ENCODE peak calls at places on chromosomes 5 and 9, in ten cellular contexts. H is GM12865, E is testis, D is fibroblast of lung, C is Peyer's patch, V is cardiac muscle cell, U is cardiac fibroblast, Z is neural progenitor cell, Y is DND-41, I is transverse colon. W is an unnamed sample.

GRCh38 chr9:99118782-99119466 is 14.0 kb downstream of the TGFBR1 start:
- DNase-seq in U (no peak), Y (peak; percentile 79), H (peak; percentile 80), V (no peak), D (no peak), C (no peak), Z (no peak), I (peak; percentile 33), E (no peak), W (no peak)

GRCh38 chr5:125410501-125411162 is 664.2 kb upstream of the ZNF608 start:
- DNase-seq in Z (no peak), D (peak; percentile 90), E (no peak), H (peak; percentile 18), Y (no peak), C (no peak), I (no peak), U (peak; percentile 70), V (peak; percentile 59), W (no peak)

GRCh38 chr5:95858661-95859326 is 36.3 kb upstream of the GLRX start:
- DNase-seq in D (peak; percentile 99), C (peak; percentile 92), E (peak; percentile 92), V (peak; percentile 98), I (peak; percentile 89), Y (peak; percentile 92), Z (peak; percentile 97), U (peak; percentile 98), H (peak; percentile 93), W (no peak)

GRCh38 chr9:129445794-129446306 is 175.1 kb downstream of the C9orf50 start:
- DNase-seq in D (no peak), H (no peak), U (no peak), C (no peak), V (no peak), Y (no peak), Z (no peak), E (no peak), I (no peak), W (no peak)

GRCh38 chr5:146399446-146399845 is 47.7 kb upstream of the TCERG1 start:
- DNase-seq in H (no peak), Z (no peak), I (no peak), V (no peak), C (no peak), E (no peak), D (peak; percentile 50), Y (no peak), U (no peak), W (no peak)

GRCh38 chr5:17114715-17115599 is 102.5 kb upstream of the BASP1 start:
- DNase-seq in I (no peak), Y (no peak), Z (no peak), H (no peak), U (no peak), E (no peak), C (no peak), D (no peak), V (no peak), W (no peak)

GRCh38 chr5:167573274-167574127 is 717.9 kb upstream of the WWC1 start:
- DNase-seq in U (peak; percentile 47), E (peak; percentile 45), Z (peak; percentile 91), D (peak; percentile 89), I (no peak), H (no peak), V (peak; percentile 60), C (no peak), Y (no peak), W (no peak)

GRCh38 chr9:5493597-5494511 is 16.5 kb upstream of the PDCD1LG2 start:
- DNase-seq in Y (no peak), U (peak; percentile 81), I (peak; percentile 29), V (peak; percentile 78), D (peak; percentile 89), E (peak; percentile 32), H (peak; percentile 95), C (no peak), Z (no peak), W (no peak)

GRCh38 chr9:136225366-136225747 is 20.3 kb downstream of the QSOX2 start:
- DNase-seq in E (no peak), I (peak; percentile 54), V (no peak), Y (no peak), D (no peak), C (no peak), U (no peak), H (peak; percentile 76), Z (no peak), W (no peak)

GRCh38 chr5:6195711-6196358 is 182.5 kb downstream of the MED10 start:
- DNase-seq in V (no peak), E (no peak), Z (no peak), U (no peak), D (no peak), C (no peak), I (no peak), Y (no peak), H (no peak), W (peak; percentile 52)

GRCh38 chr5:154397652-154398406 is 48.0 kb upstream of the SAP30L start:
- DNase-seq in C (peak; percentile 73), I (peak; percentile 71), Y (no peak), U (no peak), Z (no peak), V (no peak), D (no peak), E (no peak), H (no peak), W (no peak)

DNA sequence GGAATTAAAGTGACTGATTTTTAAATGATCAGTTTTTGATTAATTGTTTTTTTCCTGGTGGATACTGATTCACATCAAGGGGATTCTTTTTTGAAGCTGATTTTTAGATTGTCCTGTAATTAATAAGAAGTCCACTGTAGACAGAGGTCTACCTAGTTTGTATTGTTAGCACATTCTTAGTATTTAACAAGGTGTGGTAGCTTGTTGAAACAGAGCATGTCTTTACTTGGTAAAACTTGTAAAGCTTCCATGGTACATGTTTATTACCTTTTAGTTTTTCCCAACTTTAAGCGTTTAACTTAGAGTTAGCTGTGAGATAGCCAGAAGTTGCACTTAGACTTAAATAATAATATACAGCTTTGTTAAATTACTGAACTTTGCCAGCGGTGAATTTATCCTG is 1.5 kb downstream of the BTF3 start:
- DNase-seq in Y (no peak), I (no peak), Z (no peak), U (no peak), C (no peak), D (no peak), V (no peak), H (no peak), E (no peak), W (no peak)
- H3K4me3 ChIP-seq in Y (peak overlapping the region; percentile 72), I (no peak overlapping the region), Z (peak overlapping the region; percentile 84), U (peak overlapping the region; percentile 89), C (peak overlapping the region; percentile 81), D (peak overlapping the region; percentile 97), V (peak overlapping the region; percentile 60), H (peak overlapping the region; percentile 79), E (peak overlapping the region; percentile 95), W (peak overlapping the region; percentile 91)

DNA sequence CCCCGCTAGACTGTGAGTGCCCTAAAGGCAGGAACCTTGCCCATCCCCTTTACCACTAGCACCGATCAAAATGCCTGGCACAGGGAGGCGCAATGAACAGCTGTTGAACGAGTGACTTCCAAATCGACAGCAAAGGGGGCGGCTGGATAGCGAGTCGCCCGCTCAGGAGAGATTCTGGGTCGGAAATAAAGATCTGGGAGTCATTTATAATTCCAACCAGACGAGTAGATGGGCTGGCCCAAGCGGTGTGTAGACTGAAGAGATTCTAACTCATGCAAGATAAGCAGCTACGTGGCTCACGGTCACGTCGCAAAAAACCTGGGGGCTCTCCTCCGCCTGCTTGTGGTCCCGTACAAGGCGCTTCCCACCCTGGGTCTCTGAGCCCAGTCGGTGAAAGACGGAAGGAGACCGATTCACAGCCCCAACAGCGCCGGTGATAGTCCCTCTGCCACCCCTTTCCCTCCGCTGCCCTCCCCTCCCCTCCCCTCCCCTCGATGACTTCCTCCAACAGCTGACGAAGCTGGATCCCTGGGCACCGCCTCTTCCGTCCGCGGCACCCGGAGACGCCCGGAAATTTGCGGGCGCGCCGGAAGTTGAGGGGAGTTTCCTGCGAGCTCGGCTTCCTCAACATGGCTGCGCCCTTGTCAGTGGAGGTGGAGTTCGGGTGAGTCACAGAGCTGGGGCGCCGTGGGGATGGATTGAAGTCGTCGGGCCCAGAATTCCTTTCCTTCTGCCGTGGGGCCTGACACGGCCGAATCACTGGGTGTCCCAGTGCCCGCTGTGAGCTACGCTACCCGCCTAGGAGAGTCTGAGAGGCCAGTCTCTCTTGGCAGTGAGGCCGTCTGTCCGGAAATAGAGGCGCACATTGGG is at the start of gene URM1:
- DNase-seq in Z (peak; percentile 96), V (peak; percentile 97), U (peak; percentile 97), Y (peak; percentile 96), D (peak; percentile 98), C (peak; percentile 98), H (peak; percentile 93), E (peak; percentile 97), I (peak; percentile 96), W (peak; percentile 96)
- TF ChIP-seq CTCF in Z (peak; percentile 11), V (peak; percentile 15), U (peak; percentile 2), Y (peak; percentile 18), D (no peak), C (no peak), H (no peak), E (no peak), I (no peak), W (no peak)

DNA sequence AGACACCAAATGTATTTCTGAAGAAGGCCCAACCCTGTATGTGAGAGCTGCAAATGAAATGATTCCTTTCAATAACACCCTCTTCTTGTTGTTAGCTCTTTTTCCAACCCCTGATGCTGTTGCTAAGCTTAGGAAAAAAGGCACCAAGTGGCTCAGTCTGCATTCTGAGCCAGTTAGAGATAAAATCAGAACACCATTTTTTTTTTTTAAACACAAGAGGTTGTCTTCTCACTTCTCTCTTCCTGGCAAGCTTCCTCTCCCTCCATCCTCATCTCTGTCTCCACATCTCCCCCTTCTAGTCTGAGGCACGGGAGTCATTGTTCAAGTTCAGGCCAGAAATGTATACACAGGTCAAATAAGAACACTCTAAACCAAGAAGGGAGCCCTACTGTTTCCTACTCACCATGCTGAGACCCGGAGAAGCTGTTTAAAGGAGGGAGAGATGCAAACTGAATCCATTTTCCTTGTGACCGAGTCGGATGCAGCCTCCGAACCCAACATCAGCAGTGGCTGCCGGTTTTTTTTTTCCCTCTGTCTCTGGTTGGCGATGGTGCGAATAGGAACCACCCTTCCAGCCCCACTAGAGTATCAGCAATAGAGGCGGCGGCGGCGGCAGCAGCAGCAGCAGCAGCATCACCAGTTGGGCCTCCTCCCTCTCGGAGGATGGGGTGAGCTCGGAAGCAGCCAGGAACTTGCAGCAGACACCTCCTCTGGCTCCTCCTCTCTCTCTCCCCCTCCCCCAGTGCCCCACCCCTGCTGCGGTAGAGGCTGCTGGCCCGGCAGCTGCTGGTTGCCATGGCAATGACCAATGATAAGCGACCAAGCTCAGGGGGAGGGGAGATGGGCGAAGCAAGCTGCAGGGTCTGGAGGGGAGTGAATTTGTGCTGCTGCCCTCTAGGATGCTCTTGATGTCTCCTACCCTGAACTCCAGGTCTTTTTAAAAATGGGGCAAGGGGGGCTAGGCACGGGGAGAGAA is at the start of gene JAKMIP2:
- DNase-seq in C (peak; percentile 62), Z (peak; percentile 99), I (peak; percentile 42), V (peak; percentile 76), Y (peak; percentile 73), E (peak; percentile 85), D (peak; percentile 96), U (peak; percentile 64), H (peak; percentile 48), W (no peak)
- H3K4me3 ChIP-seq in C (peak within 1 kb of the TSS; percentile 30), Z (peak within 1 kb of the TSS; percentile 62), I (peak within 1 kb of the TSS; percentile 9), V (peak within 1 kb of the TSS; percentile 62), Y (no peak within 1 kb of the TSS), E (peak within 1 kb of the TSS; percentile 21), D (peak within 1 kb of the TSS; percentile 7), U (no peak within 1 kb of the TSS), H (no peak within 1 kb of the TSS), W (peak within 1 kb of the TSS; percentile 23)

DNA sequence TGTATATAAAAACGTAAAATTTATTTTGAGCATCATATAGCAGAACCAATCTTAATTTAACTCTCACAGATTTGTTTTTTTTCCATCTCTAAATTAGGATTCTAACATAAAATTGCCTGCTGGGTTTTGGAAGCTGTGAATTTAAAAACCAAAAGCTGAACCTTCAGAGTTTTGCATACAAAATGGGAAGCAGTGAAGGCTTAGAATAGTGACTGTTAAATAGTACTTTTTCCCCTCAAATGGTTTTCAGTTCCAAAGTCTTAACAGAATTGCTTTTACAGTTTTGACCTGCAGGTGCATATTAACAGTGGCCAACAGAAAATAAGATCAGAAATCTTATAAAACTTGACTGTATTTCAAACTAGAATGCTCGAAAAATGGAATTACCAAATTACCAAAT is 55.1 kb upstream of the LVRN start:
- DNase-seq in D (no peak), I (no peak), E (no peak), Y (no peak), C (no peak), Z (no peak), U (no peak), H (no peak), V (no peak), W (no peak)
- TF ChIP-seq CTCF in D (no peak), I (no peak), E (no peak), Y (no peak), C (no peak), Z (no peak), U (no peak), H (no peak), V (no peak), W (no peak)